ENCODE peak calls at places on chromosome 18, in nine cellular contexts. G, W, Z, A, Y, R, Q, J and B are unnamed samples.

GRCh38 chr18:9817286-9817685 is 68.5 kb upstream of the TXNDC2 start:
- DNase-seq in G (no peak), W (no peak), Z (no peak), A (no peak), Y (no peak), R (no peak), Q (no peak), J (no peak), B (no peak)

GRCh38 chr18:8766576-8767253 is 61.4 kb downstream of the MTCL1 start:
- DNase-seq in G (no peak), W (no peak), Z (no peak), A (no peak), Y (no peak), R (no peak), Q (no peak), J (no peak), B (no peak)

GRCh38 chr18:48194787-48195186 is 214.4 kb downstream of the ZBTB7C start:
- DNase-seq in G (no peak), W (no peak), Z (no peak), A (no peak), Y (no peak), R (no peak), Q (no peak), J (no peak), B (no peak)

GRCh38 chr18:47150029-47150823 is at the start of gene HDHD2:
- DNase-seq in G (peak), W (peak), Z (peak), A (peak), Y (peak), R (peak), Q (peak), J (peak), B (peak)

GRCh38 chr18:39149211-39149806 is 1583.7 kb upstream of the CELF4 start:
- DNase-seq in G (no peak), W (no peak), Z (no peak), A (no peak), Y (no peak), R (no peak), Q (no peak), J (no peak), B (no peak)

GRCh38 chr18:12749136-12749535 is 46.3 kb downstream of the PSMG2 start:
- DNase-seq in G (no peak), W (no peak), Z (no peak), A (no peak), Y (no peak), R (no peak), Q (no peak), J (no peak), B (no peak)

GRCh38 chr18:26192233-26192632 is 34.0 kb upstream of the TAF4B start:
- DNase-seq in G (no peak), W (no peak), Z (no peak), A (no peak), Y (no peak), R (no peak), Q (no peak), J (no peak), B (no peak)

GRCh38 chr18:32468147-32468845 is 2.4 kb downstream of the GAREM1 start:
- DNase-seq in G (no peak), W (no peak), Z (no peak), A (no peak), Y (no peak), R (no peak), Q (no peak), J (no peak), B (peak)

GRCh38 chr18:28163201-28163778 is 13.6 kb downstream of the CDH2 start:
- DNase-seq in G (no peak), W (no peak), Z (no peak), A (no peak), Y (no peak), R (no peak), Q (no peak), J (no peak), B (no peak)

GRCh38 chr18:43876286-43877082 is 599.2 kb upstream of the SYT4 start:
- DNase-seq in G (no peak), W (no peak), Z (no peak), A (no peak), Y (no peak), R (no peak), Q (no peak), J (no peak), B (no peak)

GRCh38 chr18:46474487-46475366 is 182.3 kb downstream of the LOXHD1 start:
- DNase-seq in G (no peak), W (no peak), Z (no peak), A (no peak), Y (no peak), R (no peak), Q (no peak), J (no peak), B (no peak)

GRCh38 chr18:13235326-13235937 is 16.9 kb downstream of the LDLRAD4 start:
- DNase-seq in G (no peak), W (no peak), Z (peak), A (no peak), Y (no peak), R (peak), Q (no peak), J (no peak), B (peak)

GRCh38 chr18:12409466-12409865 is 1.7 kb downstream of the PRELID3A start:
- DNase-seq in G (no peak), W (no peak), Z (no peak), A (no peak), Y (no peak), R (peak), Q (peak), J (no peak), B (peak)

GRCh38 chr18:43596106-43596712 is 318.9 kb upstream of the SYT4 start:
- DNase-seq in G (peak), W (no peak), Z (peak), A (no peak), Y (no peak), R (peak), Q (no peak), J (no peak), B (peak)

GRCh38 chr18:54388203-54389142 is 30.8 kb downstream of the C18orf54 start:
- DNase-seq in G (peak), W (peak), Z (peak), A (no peak), Y (peak), R (peak), Q (peak), J (no peak), B (peak)

GRCh38 chr18:58847383-58848071 is 17.1 kb upstream of the ZNF532 start:
- DNase-seq in G (no peak), W (peak), Z (no peak), A (peak), Y (peak), R (no peak), Q (no peak), J (no peak), B (no peak)

GRCh38 chr18:47050468-47050867 is 15.0 kb upstream of the ELOA2 start:
- DNase-seq in G (peak), W (peak), Z (peak), A (no peak), Y (peak), R (peak), Q (peak), J (peak), B (peak)

GRCh38 chr18:67483237-67483636 is 33.3 kb downstream of the DSEL start:
- DNase-seq in G (no peak), W (no peak), Z (no peak), A (no peak), Y (no peak), R (no peak), Q (no peak), J (no peak), B (peak)

GRCh38 chr18:54116541-54117257 is 107.8 kb downstream of the MBD2 start:
- DNase-seq in G (no peak), W (no peak), Z (no peak), A (no peak), Y (no peak), R (no peak), Q (no peak), J (no peak), B (no peak)

GRCh38 chr18:37253424-37254255 is 312.0 kb downstream of the CELF4 start:
- DNase-seq in G (no peak), W (peak), Z (no peak), A (no peak), Y (peak), R (no peak), Q (peak), J (no peak), B (peak)

GRCh38 chr18:54613174-54613573 is 22.1 kb downstream of the DYNAP start:
- DNase-seq in G (no peak), W (no peak), Z (no peak), A (no peak), Y (no peak), R (peak), Q (no peak), J (no peak), B (peak)

GRCh38 chr18:10475633-10476388 is 21.4 kb downstream of the APCDD1 start:
- DNase-seq in G (no peak), W (no peak), Z (no peak), A (peak), Y (no peak), R (no peak), Q (no peak), J (no peak), B (no peak)

GRCh38 chr18:43542016-43542415 is 264.7 kb upstream of the SYT4 start:
- DNase-seq in G (no peak), W (no peak), Z (no peak), A (no peak), Y (no peak), R (no peak), Q (no peak), J (no peak), B (no peak)

GRCh38 chr18:4823091-4823490 is 368.0 kb upstream of the DLGAP1 start:
- DNase-seq in G (no peak), W (no peak), Z (no peak), A (no peak), Y (no peak), R (no peak), Q (no peak), J (no peak), B (no peak)